ENCODE peak calls at places on chromosomes 12 and 14, in ten cellular contexts. Y, F, P, L, V, A, G, C, B and O are unnamed samples. For H3K36me3, the result is how much of the 10 kb centered on the place peaks cover.

GRCh38 chr12:64088431-64089349 is 133.4 kb downstream of the KICS2 start:
- DNase-seq in Y (no peak), F (peak), P (peak), L (peak), V (peak), A (no peak), G (no peak), C (peak), B (no peak), O (peak)

GRCh38 chr12:92431146-92431545 is 271.6 kb upstream of the PLEKHG7 start:
- DNase-seq in Y (no peak), F (no peak), P (no peak), L (no peak), V (no peak), A (peak), G (no peak), C (no peak), B (no peak), O (no peak)

GRCh38 chr12:22101749-22102243 is 55.8 kb downstream of the CMAS start:
- DNase-seq in Y (no peak), F (no peak), P (no peak), L (peak), V (no peak), A (no peak), G (no peak), C (no peak), B (no peak), O (no peak)

GRCh38 chr12:46701356-46701755 is 124.4 kb downstream of the SLC38A4 start:
- DNase-seq in Y (no peak), F (no peak), P (no peak), L (no peak), V (no peak), A (no peak), G (no peak), C (no peak), B (no peak), O (no peak)

GRCh38 chr12:3097186-3097804 is 20.1 kb downstream of the TSPAN9 start:
- DNase-seq in Y (no peak), F (no peak), P (no peak), L (peak), V (peak), A (no peak), G (no peak), C (no peak), B (peak), O (no peak)

GRCh38 chr14:72783741-72784140 is 110.2 kb downstream of the DPF3 start:
- DNase-seq in Y (no peak), F (no peak), P (no peak), L (no peak), V (no peak), A (no peak), G (no peak), C (no peak), B (no peak), O (peak)

GRCh38 chr12:6228535-6229223 is 28.5 kb downstream of the CD9 start:
- DNase-seq in Y (no peak), F (no peak), P (no peak), L (no peak), V (no peak), A (no peak), G (no peak), C (no peak), B (no peak), O (no peak)

GRCh38 chr12:4439736-4440135 is 5.9 kb downstream of the FGF6 start:
- DNase-seq in Y (no peak), F (no peak), P (no peak), L (no peak), V (no peak), A (no peak), G (no peak), C (no peak), B (peak), O (peak)

GRCh38 chr14:90521121-90521929 is 124.5 kb downstream of the CALM1 start:
- DNase-seq in Y (no peak), F (no peak), P (no peak), L (peak), V (peak), A (no peak), G (no peak), C (no peak), B (no peak), O (no peak)

GRCh38 chr12:37546901-37547475 is 769.6 kb upstream of the ALG10B start:
- DNase-seq in Y (no peak), F (no peak), P (no peak), L (no peak), V (no peak), A (no peak), G (no peak), C (no peak), B (no peak), O (no peak)

GRCh38 chr12:41190360-41190759 is 2.2 kb downstream of the PDZRN4 start:
- DNase-seq in Y (no peak), F (no peak), P (no peak), L (no peak), V (no peak), A (no peak), G (no peak), C (no peak), B (no peak), O (no peak)

GRCh38 chr14:74906923-74907620 is 16.0 kb downstream of the RPS6KL1 start:
- DNase-seq in Y (no peak), F (no peak), P (no peak), L (no peak), V (no peak), A (no peak), G (no peak), C (no peak), B (no peak), O (no peak)

GRCh38 chr14:71163050-71163841 is 256.0 kb downstream of the PCNX1 start:
- DNase-seq in Y (no peak), F (no peak), P (no peak), L (no peak), V (no peak), A (no peak), G (no peak), C (no peak), B (no peak), O (peak)

GRCh38 chr14:106276326-106277267 is 750.2 kb downstream of the TMEM121 start:
- DNase-seq in Y (no peak), F (no peak), P (no peak), L (no peak), V (no peak), A (no peak), G (no peak), C (no peak), B (no peak), O (no peak)

GRCh38 chr12:104334581-104334980 is 31.0 kb downstream of the EID3 start:
- DNase-seq in Y (no peak), F (no peak), P (no peak), L (peak), V (no peak), A (no peak), G (no peak), C (no peak), B (no peak), O (no peak)

GRCh38 chr12:64687816-64688599 is 71.2 kb downstream of the GNS start:
- DNase-seq in Y (no peak), F (no peak), P (peak), L (no peak), V (peak), A (no peak), G (no peak), C (no peak), B (peak), O (no peak)

GRCh38 chr12:131057211-131057721 is 103.6 kb downstream of the ADGRD1 start:
- DNase-seq in Y (no peak), F (no peak), P (no peak), L (no peak), V (peak), A (no peak), G (no peak), C (no peak), B (peak), O (no peak)

GRCh38 chr14:21536395-21537087 is 10.4 kb upstream of the SALL2 start:
- DNase-seq in Y (no peak), F (no peak), P (no peak), L (no peak), V (no peak), A (no peak), G (no peak), C (no peak), B (no peak), O (no peak)

GRCh38 chr12:77229640-77230442 is 164.5 kb upstream of the E2F7 start:
- DNase-seq in Y (no peak), F (no peak), P (no peak), L (no peak), V (no peak), A (no peak), G (no peak), C (no peak), B (no peak), O (no peak)

GRCh38 chr14:71469936-71470335 is 462.3 kb upstream of the RGS6 start:
- DNase-seq in Y (no peak), F (no peak), P (no peak), L (no peak), V (no peak), A (no peak), G (no peak), C (no peak), B (no peak), O (no peak)

GRCh38 chr12:38895446-38895845 is 9.9 kb downstream of the CPNE8 start:
- DNase-seq in Y (no peak), F (no peak), P (no peak), L (no peak), V (no peak), A (no peak), G (no peak), C (no peak), B (no peak), O (no peak)

GRCh38 chr14:28784262-28785021 is 17.9 kb downstream of the FOXG1 start:
- DNase-seq in Y (no peak), F (no peak), P (no peak), L (no peak), V (no peak), A (no peak), G (no peak), C (no peak), B (no peak), O (no peak)

GRCh38 chr14:89960895-89961294 is 5.2 kb downstream of the TDP1 start:
- DNase-seq in Y (no peak), F (no peak), P (no peak), L (no peak), V (no peak), A (no peak), G (no peak), C (no peak), B (no peak), O (no peak)

GRCh38 chr14:93049867-93050331 is 65.8 kb downstream of the ITPK1 start:
- DNase-seq in Y (no peak), F (no peak), P (no peak), L (peak), V (peak), A (no peak), G (no peak), C (no peak), B (no peak), O (no peak)

GRCh38 chr12:47236109-47236714 is 156.5 kb upstream of the AMIGO2 start:
- DNase-seq in Y (no peak), F (no peak), P (peak), L (no peak), V (no peak), A (no peak), G (no peak), C (no peak), B (no peak), O (no peak)

GRCh38 chr14:26966942-26967341 is 369.1 kb upstream of the NOVA1 start:
- DNase-seq in Y (no peak), F (peak), P (no peak), L (no peak), V (no peak), A (no peak), G (no peak), C (no peak), B (no peak), O (no peak)

GRCh38 chr12:131765961-131766360 is 55.1 kb downstream of the SFSWAP start:
- DNase-seq in Y (no peak), F (no peak), P (no peak), L (no peak), V (no peak), A (no peak), G (no peak), C (no peak), B (no peak), O (no peak)

GRCh38 chr12:66755727-66756395 is 77.0 kb upstream of the GRIP1 start:
- DNase-seq in Y (no peak), F (peak), P (no peak), L (no peak), V (no peak), A (peak), G (no peak), C (no peak), B (no peak), O (no peak)

GRCh38 chr12:53751336-53752191 is at the start of gene CISTR:
- DNase-seq in Y (peak), F (peak), P (no peak), L (no peak), V (no peak), A (peak), G (no peak), C (no peak), B (no peak), O (no peak)

GRCh38 chr12:115322275-115322674 is 638.3 kb upstream of the TBX3 start:
- DNase-seq in Y (no peak), F (no peak), P (no peak), L (no peak), V (no peak), A (no peak), G (no peak), C (no peak), B (no peak), O (no peak)

GRCh38 chr12:17278946-17279345 is 673.0 kb upstream of the LMO3 start:
- DNase-seq in Y (no peak), F (no peak), P (no peak), L (no peak), V (no peak), A (peak), G (no peak), C (no peak), B (no peak), O (no peak)

GRCh38 chr12:108807476-108807875 is 49.9 kb downstream of the SSH1 start:
- DNase-seq in Y (no peak), F (no peak), P (no peak), L (no peak), V (no peak), A (no peak), G (no peak), C (no peak), B (no peak), O (no peak)

GRCh38 chr12:108807996-108808725 is 49.2 kb downstream of the SSH1 start:
- DNase-seq in Y (no peak), F (no peak), P (no peak), L (no peak), V (no peak), A (no peak), G (no peak), C (no peak), B (no peak), O (no peak)

GRCh38 chr12:108812324-108812723 is 45.1 kb downstream of the SSH1 start:
- DNase-seq in Y (no peak), F (no peak), P (no peak), L (no peak), V (no peak), A (no peak), G (no peak), C (no peak), B (no peak), O (no peak)

GRCh38 chr12:108811411-108812185 is 45.8 kb downstream of the SSH1 start:
- DNase-seq in Y (no peak), F (no peak), P (no peak), L (no peak), V (no peak), A (no peak), G (no peak), C (peak), B (no peak), O (no peak)

DNA sequence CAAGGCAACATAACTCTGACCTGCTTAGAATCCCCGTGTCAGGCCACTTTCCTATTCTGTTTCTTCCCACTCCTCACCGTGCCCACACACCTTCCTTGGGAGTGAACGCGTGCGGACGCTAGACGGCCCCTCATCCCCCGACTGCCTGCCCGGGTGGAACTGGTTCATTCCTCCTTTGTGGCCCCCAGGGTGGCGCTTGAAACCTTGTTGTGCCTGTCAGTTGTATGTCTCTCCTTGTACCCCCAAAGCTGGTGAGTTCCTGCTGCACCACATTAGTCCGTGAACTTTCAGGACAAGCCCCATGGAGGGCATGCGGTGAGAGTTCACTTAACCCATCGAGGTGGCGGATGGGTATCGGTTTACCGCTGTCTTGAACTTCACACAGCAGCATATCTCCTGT is 46.7 kb downstream of the SSH1 start:
- DNase-seq in Y (no peak), F (no peak), P (no peak), L (no peak), V (no peak), A (no peak), G (no peak), C (no peak), B (no peak), O (no peak)
- H3K36me3 ChIP-seq in Y (half or more), F (under half), P (half or more), L (under half), V (half or more), A (under half), G (under half), C (under half), B (under half), O (half or more)

GRCh38 chr14:105144231-105144665 is 24.3 kb downstream of the JAG2 start:
- DNase-seq in Y (no peak), F (no peak), P (no peak), L (no peak), V (no peak), A (no peak), G (no peak), C (no peak), B (no peak), O (peak)

GRCh38 chr14:105141026-105141425 is 27.6 kb downstream of the JAG2 start:
- DNase-seq in Y (no peak), F (no peak), P (no peak), L (no peak), V (no peak), A (no peak), G (no peak), C (no peak), B (peak), O (peak)

GRCh38 chr14:105143451-105144230 is 24.9 kb downstream of the JAG2 start:
- DNase-seq in Y (no peak), F (no peak), P (no peak), L (no peak), V (no peak), A (no peak), G (no peak), C (no peak), B (peak), O (peak)

GRCh38 chr14:105141486-105142281 is 26.9 kb downstream of the JAG2 start:
- DNase-seq in Y (no peak), F (no peak), P (no peak), L (no peak), V (no peak), A (no peak), G (no peak), C (no peak), B (peak), O (peak)

DNA sequence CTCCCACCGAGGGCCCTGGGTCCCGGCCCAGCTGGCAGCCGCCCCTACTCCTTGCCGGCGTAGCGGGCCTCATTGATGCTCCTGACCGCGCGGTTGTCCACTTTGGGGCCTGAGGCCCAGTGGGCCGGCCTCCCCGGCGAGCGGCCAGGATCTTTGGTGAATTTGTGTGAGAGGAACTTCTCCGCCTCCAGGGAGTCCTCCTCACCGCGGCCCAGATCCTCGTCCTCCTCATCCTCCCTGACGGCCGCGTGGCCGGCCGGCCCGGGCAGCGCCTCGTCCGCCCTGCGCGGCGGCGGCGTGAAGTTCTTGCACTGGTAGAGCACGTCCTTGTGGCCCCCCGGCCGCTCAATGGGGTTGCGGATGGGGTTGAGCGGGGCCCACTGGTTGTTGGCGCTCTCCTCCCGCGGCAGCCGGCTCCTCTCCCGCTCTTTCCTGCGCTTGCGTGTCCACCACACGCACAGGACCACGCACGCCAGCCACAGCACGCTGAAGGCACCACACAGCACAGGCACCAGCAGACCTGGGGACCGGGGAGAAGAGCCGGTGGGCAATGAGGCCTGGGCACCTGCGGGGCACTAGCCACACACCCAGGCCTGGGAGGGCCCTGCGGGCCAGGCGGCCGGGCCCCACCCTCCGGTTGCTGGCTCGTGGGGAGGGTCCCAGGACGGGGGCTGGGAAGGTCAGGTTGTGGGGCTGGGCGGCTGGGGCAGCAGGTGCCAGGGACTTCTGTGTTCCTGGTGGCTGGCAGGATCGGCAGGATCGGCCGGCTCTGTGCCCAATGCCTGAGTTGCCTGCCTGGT is 25.7 kb downstream of the JAG2 start:
- DNase-seq in Y (no peak), F (no peak), P (no peak), L (peak), V (no peak), A (no peak), G (no peak), C (no peak), B (peak), O (peak)
- H3K36me3 ChIP-seq in Y (under half), F (under half), P (under half), L (under half), V (under half), A (under half), G (under half), C (under half), B (under half), O (half or more)

GRCh38 chr14:99394602-99395001 is 86.1 kb downstream of the SETD3 start:
- DNase-seq in Y (no peak), F (no peak), P (no peak), L (no peak), V (no peak), A (no peak), G (no peak), C (no peak), B (no peak), O (no peak)
- H3K36me3 ChIP-seq in Y (under half), F (under half), P (under half), L (under half), V (under half), A (under half), G (under half), C (under half), B (under half), O (under half)

DNA sequence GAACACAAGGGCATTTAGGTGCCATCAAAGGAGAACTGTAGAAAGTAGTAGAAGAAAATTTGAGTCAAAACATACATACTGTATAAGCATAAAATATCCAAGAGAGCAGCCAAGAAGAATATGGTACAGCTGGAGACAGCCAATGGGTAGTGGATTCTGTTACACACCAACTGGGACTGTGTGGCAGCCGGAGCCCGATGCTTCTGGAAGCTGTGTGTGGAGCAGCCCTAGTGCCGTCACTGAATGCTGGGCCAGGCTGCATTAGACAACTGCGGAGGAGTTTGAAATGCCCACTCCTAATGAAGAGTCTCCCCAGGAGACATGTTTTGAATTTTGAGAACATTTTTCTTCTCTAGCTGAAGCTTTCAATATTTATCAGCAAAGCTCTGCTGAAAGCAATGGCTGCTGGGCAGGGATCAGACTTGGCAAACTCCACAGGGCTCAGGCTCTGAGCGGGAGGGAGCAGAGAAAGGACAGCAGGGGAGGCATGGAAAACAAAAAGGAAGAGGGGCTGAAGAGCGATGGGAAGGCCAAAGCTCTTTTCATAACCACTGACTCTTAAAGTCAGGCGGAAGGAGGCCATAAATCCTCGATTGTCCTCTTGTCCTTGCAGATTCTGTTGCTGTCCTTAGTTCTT is 189.0 kb downstream of the MON2 start:
- DNase-seq in Y (no peak), F (no peak), P (no peak), L (no peak), V (no peak), A (no peak), G (no peak), C (no peak), B (no peak), O (no peak)
- H3K36me3 ChIP-seq in Y (under half), F (under half), P (under half), L (under half), V (under half), A (under half), G (under half), C (under half), B (under half), O (under half)